ENCODE peak calls at places on chromosomes 13 and 19, in four cellular contexts. P is K562, L is GM12878, V is HepG2. G is an unnamed sample.

GRCh38 chr19:8209111-8209964 is at the start of gene CERS4:
- DNase-seq in P (peak; percentile 73), L (no peak), V (peak; percentile 82), G (peak; percentile 92)

GRCh38 chr13:101149735-101150380 is 266.4 kb downstream of the NALCN start:
- DNase-seq in P (peak; percentile 2), L (no peak), V (no peak), G (peak; percentile 35)

GRCh38 chr13:46992383-46992952 is 95.6 kb upstream of the HTR2A start:
- DNase-seq in P (peak; percentile 28), L (no peak), V (peak; percentile 10), G (no peak)

GRCh38 chr19:31535691-31536460 is 186.6 kb upstream of the TSHZ3 start:
- DNase-seq in P (no peak), L (no peak), V (no peak), G (no peak)

GRCh38 chr19:41928754-41929535 is 696 bp upstream of the ERFL start:
- DNase-seq in P (peak; percentile 65), L (no peak), V (no peak), G (no peak)

GRCh38 chr19:46759817-46760333 is 13.6 kb upstream of the STRN4 start:
- DNase-seq in P (no peak), L (no peak), V (no peak), G (no peak)

GRCh38 chr19:42201489-42202289 is 15.8 kb downstream of the DEDD2 start:
- DNase-seq in P (no peak), L (peak; percentile 68), V (no peak), G (no peak)

GRCh38 chr13:107209811-107210210 is 641.9 kb upstream of the ARGLU1 start:
- DNase-seq in P (no peak), L (no peak), V (no peak), G (no peak)

GRCh38 chr19:18306903-18307681 is 15.8 kb downstream of the LSM4 start:
- DNase-seq in P (no peak), L (no peak), V (no peak), G (no peak)

GRCh38 chr13:27621116-27621365 is 651 bp upstream of the POLR1D start:
- DNase-seq in P (no peak), L (no peak), V (no peak), G (no peak)

GRCh38 chr19:30085394-30085793 is 143.4 kb downstream of the URI1 start:
- DNase-seq in P (peak; percentile 41), L (no peak), V (peak; percentile 4), G (peak; percentile 62)

GRCh38 chr13:39565036-39565949 is 37.7 kb downstream of the LHFPL6 start:
- DNase-seq in P (no peak), L (no peak), V (peak; percentile 1), G (peak; percentile 57)

GRCh38 chr13:27961227-27962085 is 7.7 kb downstream of the CDX2 start:
- DNase-seq in P (no peak), L (no peak), V (peak; percentile 20), G (peak; percentile 65)

GRCh38 chr19:2546128-2547032 is 70.5 kb downstream of the GADD45B start:
- DNase-seq in P (no peak), L (no peak), V (peak; percentile 88), G (peak; percentile 67)

GRCh38 chr19:16908759-16909158 is 20.0 kb downstream of the F2RL3 start:
- DNase-seq in P (no peak), L (no peak), V (no peak), G (no peak)

GRCh38 chr19:18274776-18275356 is 614 bp upstream of the IQCN start:
- DNase-seq in P (peak; percentile 87), L (no peak), V (peak; percentile 82), G (no peak)

GRCh38 chr13:41487222-41487621 is 29.9 kb downstream of the RGCC start:
- DNase-seq in P (no peak), L (no peak), V (peak; percentile 18), G (no peak)

GRCh38 chr19:39402417-39403297 is 4.0 kb upstream of the ZFP36 start:
- DNase-seq in P (peak; percentile 94), L (peak; percentile 78), V (no peak), G (peak; percentile 91)

GRCh38 chr13:76620036-76620435 is 266.2 kb downstream of the KCTD12 start:
- DNase-seq in P (no peak), L (no peak), V (no peak), G (no peak)

GRCh38 chr13:74203576-74203975 is 69.4 kb upstream of the KLF12 start:
- DNase-seq in P (no peak), L (no peak), V (no peak), G (no peak)

GRCh38 chr19:40465025-40465780 is at the start of gene BLVRB:
- DNase-seq in P (no peak), L (no peak), V (peak; percentile 52), G (no peak)

GRCh38 chr19:39969266-39969665 is 1.7 kb upstream of the PSMC4 start:
- DNase-seq in P (peak; percentile 23), L (no peak), V (peak; percentile 14), G (no peak)

GRCh38 chr19:2462635-2463421 is 6.1 kb upstream of the LMNB2 start:
- DNase-seq in P (no peak), L (no peak), V (peak; percentile 93), G (peak; percentile 96)

GRCh38 chr19:16112778-16113177 is 1.1 kb downstream of the RAB8A start:
- DNase-seq in P (peak; percentile 83), L (no peak), V (no peak), G (no peak)

GRCh38 chr13:101026328-101026727 is 351.7 kb upstream of the TMTC4 start:
- DNase-seq in P (no peak), L (no peak), V (no peak), G (no peak)

GRCh38 chr19:12749938-12750521 is 1.6 kb upstream of the BEST2 start:
- DNase-seq in P (no peak), L (no peak), V (no peak), G (no peak)

GRCh38 chr19:38317104-38317612 is 1.4 kb upstream of the YIF1B start:
- DNase-seq in P (peak; percentile 97), L (no peak), V (no peak), G (no peak)

GRCh38 chr19:13165091-13165997 is 15.1 kb downstream of the IER2 start:
- DNase-seq in P (peak; percentile 28), L (no peak), V (no peak), G (no peak)

GRCh38 chr13:24541127-24541475 is 28.5 kb upstream of the PARP4 start:
- DNase-seq in P (no peak), L (no peak), V (no peak), G (no peak)

GRCh38 chr13:33261426-33262068 is 24.0 kb downstream of the STARD13 start:
- DNase-seq in P (no peak), L (no peak), V (peak; percentile 83), G (no peak)

GRCh38 chr13:41460930-41461329 is 3.6 kb downstream of the RGCC start:
- DNase-seq in P (no peak), L (no peak), V (no peak), G (no peak)

GRCh38 chr13:25864116-25864515 is 187.7 kb downstream of the SHISA2 start:
- DNase-seq in P (no peak), L (no peak), V (no peak), G (no peak)

DNA sequence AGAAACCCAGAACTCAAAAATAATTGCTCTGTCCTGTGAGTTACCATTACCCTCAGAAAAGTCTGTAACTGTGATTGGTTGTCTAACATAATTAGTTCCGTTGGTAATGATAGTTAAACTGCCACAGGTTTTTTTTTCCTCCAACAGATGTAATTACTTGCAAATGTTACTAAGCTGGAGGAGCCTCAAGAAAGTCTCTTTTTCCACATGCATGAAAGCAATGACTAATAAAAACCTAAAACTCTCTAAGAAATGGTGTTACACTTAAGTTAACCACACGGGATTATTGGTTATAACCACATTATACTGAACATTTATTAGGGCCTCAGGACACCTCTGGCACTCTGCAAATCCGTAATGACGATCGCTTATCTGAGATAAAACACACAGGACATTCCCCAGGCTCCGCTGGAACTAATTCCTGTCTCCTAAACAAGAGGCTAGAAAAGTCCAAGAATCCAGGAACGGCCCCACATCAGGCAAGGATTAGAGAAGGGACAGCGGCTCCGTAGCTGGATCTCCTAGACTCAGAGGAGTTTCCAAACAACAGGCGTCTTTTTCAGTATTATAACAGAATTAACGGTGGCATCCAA is 753 bp downstream of the ZNF235 start:
- DNase-seq in P (peak; percentile 31), L (no peak), V (no peak), G (no peak)
- TF ChIP-seq MAX in P (no peak), L (no peak), V (no peak), G (no peak)

DNA sequence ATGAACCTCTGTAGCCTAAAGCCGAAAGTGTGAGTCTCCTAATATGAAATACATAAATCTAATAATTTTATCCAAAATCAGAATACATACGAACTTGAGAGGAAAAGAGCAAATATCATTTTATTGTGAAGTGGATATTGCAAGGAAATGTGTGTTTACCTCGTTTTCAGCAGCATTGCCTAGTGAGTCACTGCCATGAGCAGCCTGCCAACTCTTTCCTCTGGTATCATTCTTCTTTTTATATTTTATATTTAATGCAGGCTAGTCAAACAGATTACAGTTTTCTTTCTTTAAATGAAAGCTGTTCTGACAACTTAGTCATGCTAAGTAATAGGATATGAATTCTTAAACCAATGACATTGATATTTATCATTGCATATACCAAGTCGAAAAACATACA is 44.2 kb downstream of the EDNRB start:
- DNase-seq in P (no peak), L (no peak), V (no peak), G (no peak)
- TF ChIP-seq CREM in P (no peak), L (no peak), V (no peak), G (no peak)

DNA sequence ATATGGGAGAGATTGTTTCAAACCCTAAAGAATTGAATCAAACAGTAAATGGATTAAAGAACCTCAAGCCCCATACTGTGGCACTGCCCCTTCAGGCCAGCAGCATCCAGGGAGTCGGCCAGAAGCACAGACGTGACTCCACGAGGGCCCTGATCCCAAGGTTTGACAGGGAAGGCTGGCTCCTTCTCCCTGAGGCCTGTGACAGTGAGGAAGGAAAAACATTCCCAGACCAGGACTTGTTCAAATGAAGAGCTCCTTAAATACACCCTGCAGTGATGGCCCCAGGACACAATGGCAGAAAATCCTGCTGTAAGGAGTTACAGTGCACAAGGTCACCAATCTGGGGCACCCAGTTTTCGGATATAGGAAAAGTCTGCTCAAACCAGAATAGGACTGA is 91.0 kb downstream of the COL4A1 start:
- DNase-seq in P (no peak), L (no peak), V (no peak), G (no peak)
- TF ChIP-seq CREB1 in P (no peak), L (no peak), V (no peak), G (no peak)

DNA sequence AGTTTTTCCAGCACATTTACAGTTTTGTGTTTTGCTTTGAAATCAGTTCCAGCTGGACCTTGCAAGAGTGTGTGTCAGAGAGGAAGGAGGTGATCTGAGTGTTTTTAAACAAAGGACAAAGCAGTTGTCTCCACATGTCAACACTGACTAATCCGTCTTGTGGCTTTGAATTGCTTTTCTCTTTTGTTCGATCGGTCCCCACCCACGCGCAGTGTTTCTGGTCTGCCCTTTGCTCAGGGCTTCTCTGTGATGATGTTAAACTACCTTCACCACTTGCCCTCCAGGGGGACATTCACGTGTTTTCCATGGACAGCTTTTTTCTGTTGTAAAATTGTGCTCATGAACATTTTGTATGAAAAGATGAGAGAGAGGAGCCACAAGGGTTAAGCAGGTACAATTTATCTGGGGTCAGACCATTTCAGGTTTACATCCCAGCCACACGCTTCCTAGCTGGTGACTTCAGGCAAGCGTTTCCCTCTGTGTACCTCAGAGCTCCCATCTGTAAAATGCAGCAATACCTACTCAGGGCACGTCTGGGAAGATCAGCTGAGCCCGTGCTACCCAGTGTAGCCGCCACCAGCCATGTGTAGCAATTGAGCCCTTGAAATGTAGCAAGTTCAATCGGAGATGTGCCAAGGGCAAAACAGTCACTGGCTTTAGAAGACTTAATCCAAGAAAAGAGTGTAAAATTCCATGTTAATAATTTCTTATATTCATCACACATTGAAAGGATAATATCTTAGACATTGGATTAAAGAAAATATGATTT is 13.5 kb upstream of the PLA2G4C start:
- DNase-seq in P (no peak), L (no peak), V (peak; percentile 39), G (no peak)
- TF ChIP-seq MAX in P (no peak), L (no peak), V (no peak), G (no peak)

G was measured in WTC11.